ENCODE peak calls at places on chromosome 21, in nine cellular contexts. G, Z, E, N, X, Q, L, P and V are unnamed samples.

GRCh38 chr21:34202553-34203332 is 129.4 kb downstream of the MRPS6 start:
- DNase-seq in G (no peak), Z (peak), E (no peak), N (no peak), X (peak), Q (no peak), L (no peak), P (peak), V (no peak)

GRCh38 chr21:34027727-34028461 is 45.5 kb upstream of the MRPS6 start:
- DNase-seq in G (no peak), Z (no peak), E (peak), N (peak), X (peak), Q (peak), L (no peak), P (peak), V (peak)

GRCh38 chr21:42518216-42518615 is 4.6 kb downstream of the SLC37A1 start:
- DNase-seq in G (no peak), Z (no peak), E (no peak), N (peak), X (no peak), Q (peak), L (no peak), P (peak), V (peak)

GRCh38 chr21:34345091-34345871 is 18.5 kb upstream of the KCNE2 start:
- DNase-seq in G (no peak), Z (no peak), E (no peak), N (peak), X (no peak), Q (peak), L (no peak), P (peak), V (no peak)

GRCh38 chr21:22575165-22575584 is 1577.0 kb downstream of the NCAM2 start:
- DNase-seq in G (no peak), Z (no peak), E (peak), N (no peak), X (peak), Q (no peak), L (no peak), P (peak), V (no peak)

GRCh38 chr21:32878654-32879053 is 107.1 kb upstream of the PAXBP1 start:
- DNase-seq in G (no peak), Z (no peak), E (no peak), N (no peak), X (no peak), Q (no peak), L (no peak), P (no peak), V (no peak)

GRCh38 chr21:35644523-35644922 is 415.8 kb downstream of the SETD4 start:
- DNase-seq in G (no peak), Z (no peak), E (no peak), N (no peak), X (no peak), Q (no peak), L (no peak), P (no peak), V (no peak)

GRCh38 chr21:35084869-35085268 is 35.8 kb upstream of the RUNX1 start:
- DNase-seq in G (no peak), Z (no peak), E (peak), N (peak), X (no peak), Q (peak), L (no peak), P (peak), V (peak)

DNA sequence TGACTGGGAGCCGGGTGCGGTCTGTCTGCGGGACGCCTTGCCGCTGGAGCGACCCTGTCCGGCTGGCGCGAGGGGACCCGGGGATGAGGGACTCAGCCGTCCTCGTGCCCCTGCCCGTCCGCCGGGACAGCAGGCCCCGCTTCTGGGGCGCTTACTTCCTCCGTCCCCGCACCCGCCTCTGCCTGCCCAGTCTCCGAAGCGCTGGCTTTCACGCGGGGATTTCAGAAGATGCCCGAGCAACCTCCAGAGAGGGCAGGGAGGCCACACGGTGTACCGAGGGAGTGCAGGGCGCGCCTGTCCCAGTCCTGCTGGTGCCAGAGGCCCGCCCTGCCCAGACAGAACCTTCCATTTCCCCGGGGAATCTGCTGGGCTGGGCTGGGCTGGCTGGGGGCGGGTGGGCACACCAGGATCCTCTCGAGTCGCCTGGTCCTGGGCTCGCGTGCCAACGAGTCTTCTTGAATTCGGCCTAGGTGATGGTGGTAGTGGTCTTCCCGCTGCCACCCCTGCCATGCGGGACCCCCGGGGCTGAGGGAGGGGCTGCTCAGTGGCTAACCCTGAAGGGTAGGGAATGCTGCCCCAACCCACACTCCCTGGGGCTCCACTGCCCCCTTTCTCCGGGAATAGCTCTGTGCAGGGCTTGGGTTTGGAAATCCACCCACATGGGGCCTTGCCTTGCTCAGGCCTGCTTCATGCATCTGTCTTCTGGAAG is 2.5 kb upstream of the TRPM2 start:
- DNase-seq in G (no peak), Z (no peak), E (no peak), N (no peak), X (no peak), Q (no peak), L (no peak), P (no peak), V (no peak)
- TF ChIP-seq CTCF in G (no peak), Z (no peak), E (no peak), N (no peak), X (no peak), Q (no peak), L (no peak), P (no peak), V (no peak)

DNA sequence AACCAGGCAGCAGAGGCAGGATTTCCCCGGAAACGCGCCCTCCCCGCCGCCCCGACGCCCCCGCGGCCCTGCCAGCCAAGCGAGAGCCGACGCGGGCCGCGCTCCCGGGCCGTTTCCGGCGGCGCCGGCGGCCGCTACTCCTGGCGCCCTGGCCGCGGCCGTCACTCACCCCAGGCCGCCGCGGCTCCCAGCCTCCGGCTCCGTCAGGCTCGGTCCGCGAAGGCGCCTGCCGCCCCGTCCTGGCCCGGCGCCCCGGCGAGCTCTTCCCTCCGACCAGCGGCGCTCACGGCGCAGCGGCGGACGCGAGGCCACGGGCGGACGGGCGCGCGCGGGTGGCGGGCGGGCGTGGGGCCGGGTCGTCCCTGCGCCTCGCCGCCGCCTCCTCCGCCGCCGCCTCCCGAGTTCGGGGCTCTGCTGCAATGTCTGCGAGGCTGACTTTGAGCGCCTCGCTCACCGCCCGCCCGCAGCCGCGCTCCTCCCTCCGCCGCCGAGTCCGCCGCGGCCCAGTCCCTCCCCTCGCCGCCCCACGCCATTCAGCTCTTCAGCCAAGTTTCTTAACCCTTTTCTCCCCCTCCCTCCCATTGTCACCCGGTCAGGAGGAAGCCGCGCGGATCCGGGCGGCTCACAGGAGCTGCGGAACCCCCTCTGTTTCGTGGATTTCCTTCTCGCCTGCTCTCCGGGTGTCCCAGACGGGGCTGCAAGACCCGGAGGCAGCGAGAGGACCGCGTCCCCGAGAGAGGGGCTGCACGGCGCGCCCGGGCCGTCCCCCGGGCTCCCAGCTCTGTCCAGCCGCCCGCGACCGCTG is at the start of gene NRIP1:
- DNase-seq in G (peak), Z (peak), E (peak), N (peak), X (peak), Q (peak), L (peak), P (peak), V (peak)
- H3K4me3 ChIP-seq in G (peak), Z (peak), E (peak), N (peak), X (peak), Q (peak), L (peak), P (peak), V (peak)

DNA sequence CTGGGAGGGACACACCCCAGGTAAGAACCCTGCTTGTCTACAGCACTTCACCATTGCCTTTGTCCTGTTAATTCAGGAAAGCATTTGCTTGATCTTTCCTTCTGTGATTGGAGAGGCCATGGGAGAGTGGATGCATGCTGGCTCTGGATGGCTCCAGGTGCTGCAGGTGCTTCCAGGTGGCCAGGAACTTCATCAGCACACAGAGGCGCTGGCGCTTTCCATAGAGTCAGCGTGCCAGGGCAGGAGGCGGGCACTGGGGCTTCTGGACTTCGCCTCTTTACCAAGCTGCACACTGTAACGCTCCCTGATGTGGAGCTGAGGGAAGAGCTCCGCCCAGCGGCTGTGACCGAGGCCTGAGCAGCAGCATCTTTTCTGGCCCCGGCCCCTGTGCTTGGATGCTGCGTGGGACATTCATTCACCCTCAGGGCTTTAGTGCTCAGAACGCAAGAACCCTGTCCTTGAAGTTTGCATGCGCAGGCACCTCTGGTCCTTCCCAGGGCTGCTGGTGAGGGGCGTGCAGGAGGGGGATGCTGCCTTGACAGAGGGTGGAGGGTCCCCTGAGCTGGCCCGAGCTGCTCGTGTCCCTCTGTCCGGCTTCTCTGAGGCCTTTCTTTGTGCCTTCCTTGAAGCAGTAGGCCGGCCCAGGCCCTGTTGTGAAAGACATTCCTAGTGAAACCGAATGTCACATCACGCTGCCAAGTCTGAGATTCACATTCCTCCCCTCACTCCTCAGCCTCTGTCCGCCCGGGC is 1.6 kb upstream of the MX2 start:
- DNase-seq in G (no peak), Z (peak), E (no peak), N (peak), X (no peak), Q (peak), L (peak), P (peak), V (no peak)
- TF ChIP-seq CTCF in G (no peak), Z (no peak), E (no peak), N (no peak), X (no peak), Q (no peak), L (no peak), P (no peak), V (no peak)

GRCh38 chr21:46203203-46203600 is 18.9 kb upstream of the SPATC1L start:
- DNase-seq in G (no peak), Z (no peak), E (no peak), N (no peak), X (no peak), Q (no peak), L (no peak), P (no peak), V (no peak)

GRCh38 chr21:46196733-46197132 is 12.5 kb upstream of the SPATC1L start:
- DNase-seq in G (no peak), Z (peak), E (no peak), N (no peak), X (no peak), Q (no peak), L (no peak), P (no peak), V (no peak)

GRCh38 chr21:46202592-46203202 is 18.4 kb upstream of the SPATC1L start:
- DNase-seq in G (no peak), Z (peak), E (peak), N (no peak), X (no peak), Q (peak), L (no peak), P (no peak), V (no peak)

GRCh38 chr21:46195595-46196195 is 11.4 kb upstream of the SPATC1L start:
- DNase-seq in G (no peak), Z (no peak), E (no peak), N (no peak), X (peak), Q (no peak), L (no peak), P (no peak), V (no peak)

DNA sequence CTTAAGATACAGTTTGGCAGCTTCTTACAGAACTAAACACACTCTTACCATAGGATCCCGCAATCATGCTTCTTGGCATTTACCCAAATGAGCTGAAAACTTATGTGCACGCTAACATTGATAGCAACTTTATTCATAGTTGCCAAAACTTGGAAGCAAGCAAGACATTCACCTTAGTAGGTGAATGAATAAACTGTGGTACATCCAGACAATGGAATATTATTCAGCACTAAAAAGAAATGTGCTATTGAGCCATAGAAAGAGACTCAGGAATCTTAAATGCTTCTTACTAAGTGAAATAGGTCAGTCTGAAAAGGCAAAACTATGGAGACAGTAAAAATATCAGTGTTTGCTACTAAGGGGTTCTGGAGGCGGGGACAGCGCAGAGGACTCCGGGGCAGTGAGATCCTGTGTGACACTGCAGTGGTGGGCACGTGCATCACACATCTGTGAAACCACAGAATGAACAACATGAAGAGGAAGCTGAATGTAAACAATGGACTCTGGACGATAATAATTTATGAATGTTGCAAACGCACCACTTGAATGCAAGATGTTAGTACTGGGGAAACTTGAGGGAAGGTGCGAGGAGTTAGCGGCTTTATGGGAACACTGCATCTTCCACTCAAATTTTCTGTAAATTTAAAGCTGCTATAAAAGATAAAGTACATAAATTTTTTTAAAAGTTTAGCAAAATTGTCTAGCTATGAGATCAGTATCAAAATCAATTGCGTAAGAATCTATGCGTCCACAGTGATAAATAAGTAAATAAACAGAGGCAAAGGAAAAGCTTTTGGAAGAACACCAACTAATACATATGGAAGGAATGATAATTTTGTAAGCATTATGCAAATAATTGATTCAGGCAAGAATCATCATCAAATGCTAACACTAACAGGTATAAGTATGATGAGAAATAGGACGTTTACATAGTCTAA is 15.4 kb upstream of the SPATC1L start:
- DNase-seq in G (no peak), Z (no peak), E (no peak), N (no peak), X (no peak), Q (no peak), L (no peak), P (no peak), V (no peak)
- H3K4me3 ChIP-seq in G (no peak), Z (no peak), E (no peak), N (no peak), X (no peak), Q (no peak), L (no peak), P (no peak), V (no peak)

GRCh38 chr21:29265690-29266479 is 32.8 kb upstream of the BACH1 start:
- DNase-seq in G (no peak), Z (no peak), E (peak), N (no peak), X (no peak), Q (peak), L (no peak), P (no peak), V (peak)
- TF ChIP-seq CTCF in G (no peak), Z (no peak), E (no peak), N (no peak), X (no peak), Q (no peak), L (no peak), P (no peak), V (no peak)

GRCh38 chr21:37704751-37705150 is 211.5 kb downstream of the KCNJ6 start:
- DNase-seq in G (no peak), Z (no peak), E (no peak), N (no peak), X (no peak), Q (no peak), L (no peak), P (no peak), V (no peak)
- H3K4me3 ChIP-seq in G (no peak), Z (no peak), E (no peak), N (no peak), X (no peak), Q (no peak), L (no peak), P (no peak), V (no peak)

GRCh38 chr21:40120944-40121575 is 253.8 kb downstream of the PCP4 start:
- DNase-seq in G (no peak), Z (no peak), E (no peak), N (peak), X (peak), Q (peak), L (no peak), P (peak), V (peak)
- TF ChIP-seq CTCF in G (peak), Z (peak), E (peak), N (peak), X (peak), Q (peak), L (peak), P (peak), V (peak)

GRCh38 chr21:45982256-45982757 is 737 bp downstream of the COL6A1 start:
- DNase-seq in G (no peak), Z (peak), E (no peak), N (no peak), X (peak), Q (no peak), L (no peak), P (peak), V (no peak)
- H3K4me3 ChIP-seq in G (peak), Z (peak), E (peak), N (peak), X (peak), Q (peak), L (peak), P (peak), V (no peak)